ENCODE peak calls at places on chromosome 7, in ten cellular contexts. M, B, S, C, L, N, K, O, V and T are unnamed samples.

GRCh38 chr7:2040893-2041270 is 191.9 kb downstream of the MAD1L1 start:
- DNase-seq in S (no peak), M (peak), O (no peak), K (no peak), B (no peak), N (no peak), C (no peak), L (no peak), V (peak), T (no peak)

GRCh38 chr7:92135100-92135429 is 788 bp upstream of the CYP51A1 start:
- DNase-seq in B (no peak), C (no peak), M (no peak), S (no peak), K (no peak), N (no peak), O (no peak), L (peak), V (peak), T (no peak)

GRCh38 chr7:140200102-140200989 is 23.6 kb upstream of the KDM7A start:
- DNase-seq in L (no peak), O (peak), V (peak), S (no peak), K (no peak), B (no peak), C (no peak), M (no peak), N (no peak), T (no peak)

GRCh38 chr7:144842377-144842851 is 6.6 kb upstream of the TPK1 start:
- DNase-seq in K (no peak), B (no peak), O (no peak), S (no peak), L (peak), M (no peak), N (no peak), C (peak), V (peak), T (no peak)

GRCh38 chr7:120303105-120303504 is 30.1 kb downstream of the KCND2 start:
- DNase-seq in V (no peak), O (no peak), L (no peak), S (no peak), M (no peak), C (no peak), N (no peak), B (no peak), K (no peak), T (no peak)

GRCh38 chr7:26417911-26418413 is 126.3 kb downstream of the SNX10 start:
- DNase-seq in V (no peak), O (no peak), S (no peak), N (no peak), M (no peak), L (no peak), K (no peak), B (no peak), C (no peak), T (no peak)

GRCh38 chr7:13990319-13990983 is 985 bp upstream of the ETV1 start:
- DNase-seq in M (peak), V (peak), O (peak), C (peak), S (no peak), K (no peak), N (peak), L (no peak), B (no peak), T (peak)

GRCh38 chr7:18393465-18394118 is 102.0 kb upstream of the HDAC9 start:
- DNase-seq in N (no peak), L (no peak), V (no peak), K (no peak), S (no peak), O (no peak), C (no peak), B (no peak), M (no peak), T (no peak)

GRCh38 chr7:156095908-156096539 is 283.8 kb upstream of the SHH start:
- DNase-seq in B (no peak), N (no peak), O (no peak), L (no peak), M (no peak), V (no peak), C (no peak), K (no peak), S (no peak), T (no peak)

GRCh38 chr7:29527709-29528108 is 35.9 kb upstream of the PRR15 start:
- DNase-seq in L (no peak), B (no peak), N (no peak), M (no peak), V (no peak), C (no peak), K (no peak), O (no peak), S (no peak), T (no peak)

GRCh38 chr7:158300427-158300826 is 287.2 kb downstream of the PTPRN2 start:
- DNase-seq in S (no peak), B (no peak), C (no peak), K (no peak), O (no peak), N (no peak), M (peak), L (no peak), V (no peak), T (no peak)

GRCh38 chr7:51141451-51141971 is 175.1 kb downstream of the COBL start:
- DNase-seq in S (no peak), O (peak), N (no peak), V (peak), M (no peak), K (no peak), C (no peak), L (no peak), B (no peak), T (no peak)

GRCh38 chr7:20798081-20798693 is 11.5 kb upstream of the SP8 start:
- DNase-seq in M (peak), S (no peak), V (peak), O (no peak), N (no peak), L (no peak), K (no peak), C (no peak), B (no peak), T (peak)

GRCh38 chr7:2539031-2540028 is 16.0 kb downstream of the BRAT1 start:
- DNase-seq in O (no peak), B (no peak), K (no peak), L (no peak), V (no peak), M (peak), N (no peak), C (no peak), S (no peak), T (no peak)

GRCh38 chr7:123624527-123625183 is 23.0 kb downstream of the ASB15 start:
- DNase-seq in N (peak), M (peak), K (peak), C (peak), B (peak), S (peak), L (peak), O (peak), V (peak), T (peak)

GRCh38 chr7:98998821-98999725 is 120.7 kb downstream of the TRRAP start:
- DNase-seq in O (no peak), L (no peak), K (no peak), V (no peak), C (no peak), N (no peak), M (no peak), S (no peak), B (no peak), T (no peak)

GRCh38 chr7:108093903-108094302 is 36.3 kb downstream of the LAMB4 start:
- DNase-seq in N (no peak), O (peak), V (peak), B (no peak), C (no peak), S (no peak), L (no peak), M (no peak), K (no peak), T (no peak)

GRCh38 chr7:148941598-148942280 is 57.6 kb upstream of the EZH2 start:
- DNase-seq in M (peak), L (peak), S (peak), N (peak), V (peak), B (peak), C (peak), K (peak), O (peak), T (peak)

GRCh38 chr7:128390871-128391565 is 18.8 kb downstream of the IMPDH1 start:
- DNase-seq in S (no peak), C (no peak), B (no peak), N (no peak), O (no peak), K (no peak), L (no peak), M (no peak), V (no peak), T (no peak)